ENCODE peak calls at places on chromosomes 12 and 14, in five cellular contexts. One of them, this sample, is unnamed.

GRCh38 chr12:116028619-116029018 is 248.9 kb downstream of the MED13L start:
- DNase-seq in DND-41: no peak
- DNase-seq in endodermal cell: no peak
- DNase-seq in fibroblast of lung: no peak
- DNase-seq in H9: no peak
- DNase-seq in this sample: no peak

GRCh38 chr14:99026471-99026870 is 245.5 kb downstream of the BCL11B start:
- DNase-seq in DND-41: peak
- DNase-seq in endodermal cell: peak
- DNase-seq in H9: no peak
- DNase-seq in fibroblast of lung: no peak
- DNase-seq in this sample: no peak

GRCh38 chr14:61188196-61188595 is 92.9 kb downstream of the TMEM30B start:
- DNase-seq in DND-41: no peak
- DNase-seq in endodermal cell: peak
- DNase-seq in fibroblast of lung: peak
- DNase-seq in H9: peak
- DNase-seq in this sample: peak

GRCh38 chr12:2057041-2057792 is 4.4 kb downstream of the CACNA1C start:
- DNase-seq in fibroblast of lung: peak
- DNase-seq in DND-41: peak
- DNase-seq in H9: peak
- DNase-seq in endodermal cell: peak
- DNase-seq in this sample: peak

GRCh38 chr12:52611080-52611468 is 7.3 kb downstream of the KRT73 start:
- DNase-seq in endodermal cell: peak
- DNase-seq in H9: peak
- DNase-seq in fibroblast of lung: no peak
- DNase-seq in DND-41: no peak
- DNase-seq in this sample: no peak

GRCh38 chr12:8609061-8609570 is 3.5 kb downstream of the AICDA start:
- DNase-seq in endodermal cell: peak
- DNase-seq in DND-41: no peak
- DNase-seq in fibroblast of lung: peak
- DNase-seq in H9: peak
- DNase-seq in this sample: peak

GRCh38 chr14:37172024-37172869 is at the start of gene SLC25A21:
- DNase-seq in endodermal cell: peak
- DNase-seq in fibroblast of lung: peak
- DNase-seq in DND-41: no peak
- DNase-seq in H9: peak
- DNase-seq in this sample: peak

GRCh38 chr12:52032431-52032796 is 18.8 kb upstream of the NR4A1 start:
- DNase-seq in endodermal cell: no peak
- DNase-seq in fibroblast of lung: peak
- DNase-seq in H9: no peak
- DNase-seq in DND-41: no peak
- DNase-seq in this sample: no peak

GRCh38 chr12:7542813-7543212 is 39.2 kb upstream of the CD163 start:
- DNase-seq in H9: no peak
- DNase-seq in fibroblast of lung: peak
- DNase-seq in DND-41: no peak
- DNase-seq in endodermal cell: no peak
- DNase-seq in this sample: no peak

GRCh38 chr12:67155863-67156262 is 113.3 kb upstream of the CAND1 start:
- DNase-seq in fibroblast of lung: no peak
- DNase-seq in H9: no peak
- DNase-seq in DND-41: no peak
- DNase-seq in endodermal cell: no peak
- DNase-seq in this sample: no peak

GRCh38 chr12:82144505-82144904 is 213.7 kb downstream of the CCDC59 start:
- DNase-seq in fibroblast of lung: no peak
- DNase-seq in H9: no peak
- DNase-seq in DND-41: no peak
- DNase-seq in endodermal cell: no peak
- DNase-seq in this sample: no peak

GRCh38 chr12:4483885-4484823 is 38.5 kb upstream of the FGF6 start:
- DNase-seq in endodermal cell: no peak
- DNase-seq in DND-41: no peak
- DNase-seq in fibroblast of lung: no peak
- DNase-seq in H9: no peak
- DNase-seq in this sample: no peak

GRCh38 chr14:92880851-92881250 is 42.1 kb upstream of the CHGA start:
- DNase-seq in endodermal cell: peak
- DNase-seq in DND-41: no peak
- DNase-seq in H9: peak
- DNase-seq in fibroblast of lung: peak
- DNase-seq in this sample: peak

GRCh38 chr12:67534671-67535070 is 113.9 kb upstream of the DYRK2 start:
- DNase-seq in endodermal cell: no peak
- DNase-seq in fibroblast of lung: peak
- DNase-seq in DND-41: no peak
- DNase-seq in H9: no peak
- DNase-seq in this sample: no peak

GRCh38 chr14:105375635-105376057 is 22.7 kb upstream of the TEX22 start:
- DNase-seq in endodermal cell: no peak
- DNase-seq in fibroblast of lung: no peak
- DNase-seq in H9: no peak
- DNase-seq in DND-41: no peak
- DNase-seq in this sample: no peak

GRCh38 chr14:60760209-60760608 is 25.6 kb downstream of the MNAT1 start:
- DNase-seq in H9: no peak
- DNase-seq in fibroblast of lung: no peak
- DNase-seq in endodermal cell: no peak
- DNase-seq in DND-41: no peak
- DNase-seq in this sample: no peak

GRCh38 chr14:100193417-100194357 is 34.2 kb upstream of the DEGS2 start:
- DNase-seq in H9: no peak
- DNase-seq in DND-41: no peak
- DNase-seq in endodermal cell: no peak
- DNase-seq in fibroblast of lung: no peak
- DNase-seq in this sample: peak

GRCh38 chr12:54352891-54353874 is 11.1 kb downstream of the GPR84 start:
- DNase-seq in endodermal cell: peak
- DNase-seq in fibroblast of lung: peak
- DNase-seq in H9: peak
- DNase-seq in DND-41: no peak
- DNase-seq in this sample: peak
- H3K9ac ChIP-seq in endodermal cell: peak
- H3K9ac ChIP-seq in fibroblast of lung: no peak
- H3K9ac ChIP-seq in H9: no peak
- H3K9ac ChIP-seq in DND-41: no peak
- H3K9ac ChIP-seq in this sample: peak

GRCh38 chr14:84493779-84494178 is 1036.2 kb upstream of the FLRT2 start:
- DNase-seq in DND-41: no peak
- DNase-seq in fibroblast of lung: peak
- DNase-seq in H9: no peak
- DNase-seq in endodermal cell: peak
- DNase-seq in this sample: no peak
- TF ChIP-seq CTCF in DND-41: no peak
- TF ChIP-seq CTCF in fibroblast of lung: no peak
- TF ChIP-seq CTCF in H9: peak
- TF ChIP-seq CTCF in endodermal cell: peak
- TF ChIP-seq CTCF in this sample: peak

DNA sequence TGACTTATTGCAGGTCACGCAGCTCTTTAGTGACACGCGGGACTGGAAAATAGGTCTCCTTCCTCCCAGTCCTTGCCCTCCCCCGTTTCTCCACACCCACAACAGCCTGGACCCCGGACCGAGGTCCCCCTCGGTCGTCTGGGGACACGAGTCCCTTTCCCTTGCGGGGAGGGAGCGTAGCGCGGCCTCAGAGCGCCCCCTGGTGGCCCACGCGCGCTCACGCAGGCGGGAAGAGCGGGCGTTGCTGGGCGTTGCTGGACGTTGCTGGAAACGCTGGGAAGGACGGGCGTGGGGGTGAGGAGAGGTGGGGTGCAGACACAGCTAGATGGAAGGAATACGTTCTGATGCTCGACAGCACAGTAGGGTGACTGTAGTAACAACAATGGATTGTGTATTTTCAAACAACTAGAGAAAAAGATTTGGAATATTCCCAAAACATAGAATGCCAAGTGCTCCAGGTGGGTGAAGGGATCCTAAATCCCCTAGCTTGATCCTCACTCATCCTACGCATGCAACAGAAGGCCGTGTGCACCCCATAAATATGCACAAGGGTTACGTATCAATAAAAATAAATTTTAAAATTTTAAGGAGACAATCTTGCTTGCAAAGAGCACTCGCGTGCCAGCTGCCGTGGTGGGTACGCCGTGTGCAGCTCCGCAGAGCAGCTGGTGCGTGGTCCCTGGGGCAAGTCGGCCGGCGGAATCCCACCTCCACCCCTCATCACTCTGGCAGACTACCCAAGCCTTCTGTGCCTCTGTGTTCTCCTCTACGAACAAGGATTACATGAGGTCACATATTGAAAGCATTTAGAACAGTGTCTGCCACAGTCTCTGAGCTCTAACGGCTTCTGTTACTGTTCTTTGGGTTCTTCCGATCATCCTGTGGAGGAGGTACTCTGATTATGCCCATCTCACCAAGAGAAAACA is 87.4 kb downstream of the B4GALNT3 start:
- DNase-seq in DND-41: peak
- DNase-seq in endodermal cell: peak
- DNase-seq in H9: peak
- DNase-seq in fibroblast of lung: peak
- DNase-seq in this sample: peak
- H3K9ac ChIP-seq in DND-41: no peak
- H3K9ac ChIP-seq in endodermal cell: no peak
- H3K9ac ChIP-seq in H9: no peak
- H3K9ac ChIP-seq in fibroblast of lung: no peak
- H3K9ac ChIP-seq in this sample: no peak

GRCh38 chr14:39107624-39108023 is 4.6 kb upstream of the SEC23A start:
- DNase-seq in DND-41: no peak
- DNase-seq in H9: no peak
- DNase-seq in fibroblast of lung: peak
- DNase-seq in endodermal cell: no peak
- DNase-seq in this sample: peak
- TF ChIP-seq CTCF in DND-41: peak
- TF ChIP-seq CTCF in H9: peak
- TF ChIP-seq CTCF in fibroblast of lung: peak
- TF ChIP-seq CTCF in endodermal cell: peak
- TF ChIP-seq CTCF in this sample: peak

GRCh38 chr14:29668201-29668600 is 259.4 kb downstream of the PRKD1 start:
- DNase-seq in DND-41: no peak
- DNase-seq in H9: no peak
- DNase-seq in fibroblast of lung: no peak
- DNase-seq in endodermal cell: no peak
- DNase-seq in this sample: no peak

GRCh38 chr14:29664515-29664914 is 263.1 kb downstream of the PRKD1 start:
- DNase-seq in fibroblast of lung: no peak
- DNase-seq in H9: no peak
- DNase-seq in endodermal cell: no peak
- DNase-seq in DND-41: no peak
- DNase-seq in this sample: no peak

GRCh38 chr14:29663281-29663801 is 264.3 kb downstream of the PRKD1 start:
- DNase-seq in fibroblast of lung: peak
- DNase-seq in H9: peak
- DNase-seq in DND-41: no peak
- DNase-seq in endodermal cell: peak
- DNase-seq in this sample: no peak
- H3K9ac ChIP-seq in fibroblast of lung: no peak
- H3K9ac ChIP-seq in H9: no peak
- H3K9ac ChIP-seq in DND-41: no peak
- H3K9ac ChIP-seq in endodermal cell: no peak
- H3K9ac ChIP-seq in this sample: no peak

This sample was measured in neural progenitor cell.